ENCODE peak calls at places on chromosomes 3 and 15, in five cellular contexts. One of them, this sample, is unnamed.
A peak's percentile ranks its signal among the peaks of the same experiment; 100 is the strongest.

GRCh38 chr3:147574622-147575021 is 165.5 kb downstream of the ZIC1 start:
- DNase-seq in fibroblast of mammary gland: no peak
- DNase-seq in endodermal cell: no peak
- DNase-seq in dorsolateral prefrontal cortex: no peak
- DNase-seq in GM06990: no peak
- DNase-seq in this sample: no peak

GRCh38 chr15:83018477-83018876 is 7.0 kb upstream of the C15orf40 start:
- DNase-seq in endodermal cell: no peak
- DNase-seq in GM06990: no peak
- DNase-seq in fibroblast of mammary gland: no peak
- DNase-seq in dorsolateral prefrontal cortex: no peak
- DNase-seq in this sample: no peak

GRCh38 chr3:7082244-7082643 is 221.3 kb downstream of the GRM7 start:
- DNase-seq in endodermal cell: no peak
- DNase-seq in GM06990: no peak
- DNase-seq in dorsolateral prefrontal cortex: no peak
- DNase-seq in fibroblast of mammary gland: no peak
- DNase-seq in this sample: no peak

GRCh38 chr15:65821070-65821469 is 29.0 kb upstream of the DENND4A start:
- DNase-seq in fibroblast of mammary gland: no peak
- DNase-seq in endodermal cell: no peak
- DNase-seq in GM06990: no peak
- DNase-seq in dorsolateral prefrontal cortex: no peak
- DNase-seq in this sample: no peak

GRCh38 chr15:26702381-26702780 is 70.5 kb downstream of the GABRB3 start:
- DNase-seq in endodermal cell: no peak
- DNase-seq in GM06990: no peak
- DNase-seq in fibroblast of mammary gland: no peak
- DNase-seq in dorsolateral prefrontal cortex: no peak
- DNase-seq in this sample: no peak

GRCh38 chr3:170640737-170641171 is 54.9 kb upstream of the SLC7A14 start:
- DNase-seq in endodermal cell: no peak
- DNase-seq in fibroblast of mammary gland: no peak
- DNase-seq in dorsolateral prefrontal cortex: no peak
- DNase-seq in GM06990: no peak
- DNase-seq in this sample: no peak

GRCh38 chr15:87680200-87680599 is 576.3 kb downstream of the NTRK3 start:
- DNase-seq in fibroblast of mammary gland: no peak
- DNase-seq in GM06990: no peak
- DNase-seq in dorsolateral prefrontal cortex: no peak
- DNase-seq in endodermal cell: no peak
- DNase-seq in this sample: peak; percentile 28

GRCh38 chr3:122794779-122795673 is at the start of gene SLC49A4:
- DNase-seq in endodermal cell: peak; percentile 97
- DNase-seq in fibroblast of mammary gland: peak; percentile 59
- DNase-seq in dorsolateral prefrontal cortex: peak; percentile 65
- DNase-seq in GM06990: peak; percentile 89
- DNase-seq in this sample: peak; percentile 62

GRCh38 chr15:39455502-39455991 is 125.3 kb upstream of the THBS1 start:
- DNase-seq in endodermal cell: no peak
- DNase-seq in fibroblast of mammary gland: peak; percentile 94
- DNase-seq in GM06990: peak; percentile 4
- DNase-seq in dorsolateral prefrontal cortex: no peak
- DNase-seq in this sample: peak; percentile 85

GRCh38 chr3:24058940-24059705 is 114.0 kb downstream of the NR1D2 start:
- DNase-seq in endodermal cell: no peak
- DNase-seq in dorsolateral prefrontal cortex: no peak
- DNase-seq in GM06990: no peak
- DNase-seq in fibroblast of mammary gland: no peak
- DNase-seq in this sample: no peak

GRCh38 chr15:48422401-48422800 is 91.2 kb downstream of the DUT start:
- DNase-seq in GM06990: no peak
- DNase-seq in fibroblast of mammary gland: no peak
- DNase-seq in dorsolateral prefrontal cortex: no peak
- DNase-seq in endodermal cell: no peak
- DNase-seq in this sample: peak; percentile 64

GRCh38 chr3:151312972-151313371 is 3.6 kb downstream of the GPR87 start:
- DNase-seq in fibroblast of mammary gland: no peak
- DNase-seq in GM06990: no peak
- DNase-seq in endodermal cell: no peak
- DNase-seq in dorsolateral prefrontal cortex: no peak
- DNase-seq in this sample: no peak

GRCh38 chr15:72172796-72173195 is 24.8 kb downstream of the GRAMD2A start:
- DNase-seq in endodermal cell: no peak
- DNase-seq in fibroblast of mammary gland: no peak
- DNase-seq in dorsolateral prefrontal cortex: no peak
- DNase-seq in GM06990: no peak
- DNase-seq in this sample: no peak

GRCh38 chr3:161475905-161476304 is 20.7 kb upstream of the OTOL1 start:
- DNase-seq in fibroblast of mammary gland: peak; percentile 46
- DNase-seq in dorsolateral prefrontal cortex: no peak
- DNase-seq in GM06990: no peak
- DNase-seq in endodermal cell: no peak
- DNase-seq in this sample: no peak

GRCh38 chr3:11567516-11568467 is 75.9 kb downstream of the VGLL4 start:
- DNase-seq in endodermal cell: no peak
- DNase-seq in GM06990: no peak
- DNase-seq in fibroblast of mammary gland: peak; percentile 93
- DNase-seq in dorsolateral prefrontal cortex: no peak
- DNase-seq in this sample: peak; percentile 84

GRCh38 chr3:178198329-178198728 is 337.9 kb upstream of the KCNMB2 start:
- DNase-seq in endodermal cell: no peak
- DNase-seq in fibroblast of mammary gland: no peak
- DNase-seq in GM06990: no peak
- DNase-seq in dorsolateral prefrontal cortex: no peak
- DNase-seq in this sample: peak; percentile 29

DNA sequence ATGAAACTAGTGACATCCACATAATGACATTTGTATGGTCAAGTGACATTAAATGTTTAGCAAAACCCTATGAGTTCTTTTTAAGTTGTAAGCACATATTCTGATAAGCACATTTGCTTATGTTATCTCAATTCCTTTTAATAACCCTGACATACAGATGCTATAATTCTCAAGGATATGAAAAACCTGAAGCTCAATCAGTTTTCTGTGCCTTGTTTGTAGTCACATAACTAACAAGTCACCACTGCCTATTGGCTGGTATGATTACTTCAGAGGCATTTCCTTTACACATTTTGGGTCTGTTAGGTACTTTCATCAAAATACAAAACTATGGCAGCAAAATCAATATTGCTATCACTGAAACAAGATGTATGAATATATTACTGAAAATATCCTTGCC is 74.1 kb downstream of the FAIM start:
- DNase-seq in endodermal cell: no peak
- DNase-seq in GM06990: no peak
- DNase-seq in dorsolateral prefrontal cortex: no peak
- DNase-seq in fibroblast of mammary gland: no peak
- DNase-seq in this sample: no peak
- TF ChIP-seq CTCF in endodermal cell: no peak
- TF ChIP-seq CTCF in GM06990: no peak
- TF ChIP-seq CTCF in dorsolateral prefrontal cortex: no peak
- TF ChIP-seq CTCF in fibroblast of mammary gland: no peak
- TF ChIP-seq CTCF in this sample: no peak

GRCh38 chr3:132596816-132597433 is at the start of gene ACKR4:
- DNase-seq in GM06990: no peak
- DNase-seq in dorsolateral prefrontal cortex: no peak
- DNase-seq in endodermal cell: no peak
- DNase-seq in fibroblast of mammary gland: peak; percentile 17
- DNase-seq in this sample: peak; percentile 36
- H3K4me3 ChIP-seq in GM06990: no peak within 1 kb of the TSS
- H3K4me3 ChIP-seq in dorsolateral prefrontal cortex: no peak within 1 kb of the TSS
- H3K4me3 ChIP-seq in endodermal cell: no peak within 1 kb of the TSS
- H3K4me3 ChIP-seq in fibroblast of mammary gland: no peak within 1 kb of the TSS
- H3K4me3 ChIP-seq in this sample: peak within 1 kb of the TSS; percentile 59

GRCh38 chr3:52237659-52238172 is 1.2 kb downstream of the TWF2 start:
- DNase-seq in fibroblast of mammary gland: peak; percentile 91
- DNase-seq in endodermal cell: peak; percentile 81
- DNase-seq in dorsolateral prefrontal cortex: peak; percentile 71
- DNase-seq in GM06990: no peak
- DNase-seq in this sample: peak; percentile 90
- TF ChIP-seq CTCF in fibroblast of mammary gland: no peak
- TF ChIP-seq CTCF in endodermal cell: peak; percentile 34
- TF ChIP-seq CTCF in dorsolateral prefrontal cortex: no peak
- TF ChIP-seq CTCF in GM06990: no peak
- TF ChIP-seq CTCF in this sample: no peak

GRCh38 chr3:58059349-58060321 is 51.4 kb downstream of the FLNB start:
- DNase-seq in endodermal cell: no peak
- DNase-seq in GM06990: no peak
- DNase-seq in fibroblast of mammary gland: peak; percentile 87
- DNase-seq in dorsolateral prefrontal cortex: peak; percentile 5
- DNase-seq in this sample: peak; percentile 94
- H3K4me3 ChIP-seq in endodermal cell: no peak overlapping the region
- H3K4me3 ChIP-seq in GM06990: no peak overlapping the region
- H3K4me3 ChIP-seq in fibroblast of mammary gland: no peak overlapping the region
- H3K4me3 ChIP-seq in dorsolateral prefrontal cortex: no peak overlapping the region
- H3K4me3 ChIP-seq in this sample: peak overlapping the region; percentile 12

DNA sequence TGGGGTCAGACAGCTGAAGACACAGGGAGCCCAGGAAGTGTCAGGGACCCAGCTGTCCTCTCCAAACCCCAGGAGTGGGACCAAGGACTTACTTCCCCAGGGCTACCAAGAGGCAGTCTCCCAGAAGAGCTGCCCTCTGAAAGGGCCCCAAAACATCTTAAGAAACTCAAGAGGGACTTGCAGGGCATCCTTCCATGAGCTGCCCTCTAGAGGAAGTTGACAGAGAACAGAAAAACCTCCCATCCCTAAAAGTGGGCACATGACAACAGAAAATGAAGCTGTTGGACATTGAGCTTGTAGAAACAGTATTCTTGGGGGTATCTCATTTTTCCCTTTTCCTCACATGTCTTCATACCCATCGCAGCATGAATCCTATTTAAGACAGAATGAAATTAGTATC is 58.9 kb downstream of the MECOM start:
- DNase-seq in GM06990: no peak
- DNase-seq in endodermal cell: peak; percentile 52
- DNase-seq in dorsolateral prefrontal cortex: no peak
- DNase-seq in fibroblast of mammary gland: peak; percentile 5
- DNase-seq in this sample: peak; percentile 4
- TF ChIP-seq CTCF in GM06990: peak; percentile 34
- TF ChIP-seq CTCF in endodermal cell: peak; percentile 72
- TF ChIP-seq CTCF in dorsolateral prefrontal cortex: no peak
- TF ChIP-seq CTCF in fibroblast of mammary gland: peak; percentile 8
- TF ChIP-seq CTCF in this sample: peak; percentile 20

GRCh38 chr3:38168151-38168987 is 3.0 kb downstream of the OXSR1 start:
- DNase-seq in fibroblast of mammary gland: peak; percentile 70
- DNase-seq in GM06990: no peak
- DNase-seq in dorsolateral prefrontal cortex: no peak
- DNase-seq in endodermal cell: no peak
- DNase-seq in this sample: peak; percentile 56
- H3K4me3 ChIP-seq in fibroblast of mammary gland: peak overlapping the region; percentile 15
- H3K4me3 ChIP-seq in GM06990: no peak overlapping the region
- H3K4me3 ChIP-seq in dorsolateral prefrontal cortex: no peak overlapping the region
- H3K4me3 ChIP-seq in endodermal cell: no peak overlapping the region
- H3K4me3 ChIP-seq in this sample: no peak overlapping the region

GRCh38 chr15:31892513-31892912 is 137.8 kb upstream of the CHRNA7 start:
- DNase-seq in endodermal cell: no peak
- DNase-seq in dorsolateral prefrontal cortex: no peak
- DNase-seq in GM06990: no peak
- DNase-seq in fibroblast of mammary gland: no peak
- DNase-seq in this sample: no peak

DNA sequence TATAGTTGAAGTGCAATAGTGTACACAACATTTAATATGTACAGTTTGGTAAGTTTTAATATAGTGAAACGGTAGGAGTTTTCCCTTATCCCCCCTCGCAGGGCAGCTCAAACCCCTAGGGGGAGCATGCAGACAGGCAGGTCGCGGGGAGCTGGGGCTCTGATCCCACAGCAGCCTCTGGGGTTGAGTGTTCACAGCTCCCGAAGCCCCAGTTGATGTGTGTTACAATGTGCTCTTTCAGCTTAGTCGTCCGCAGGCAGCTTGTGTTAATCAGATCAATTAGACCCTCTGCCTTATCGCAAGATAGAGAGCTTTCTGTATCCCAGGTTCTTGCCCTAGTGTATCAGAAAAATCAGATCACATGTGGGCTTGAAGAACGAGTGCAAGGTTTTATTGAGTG is 143.1 kb upstream of the CHRNA7 start:
- DNase-seq in dorsolateral prefrontal cortex: no peak
- DNase-seq in fibroblast of mammary gland: no peak
- DNase-seq in GM06990: no peak
- DNase-seq in endodermal cell: peak; percentile 79
- DNase-seq in this sample: no peak
- TF ChIP-seq CTCF in dorsolateral prefrontal cortex: peak; percentile 36
- TF ChIP-seq CTCF in fibroblast of mammary gland: no peak
- TF ChIP-seq CTCF in GM06990: peak; percentile 9
- TF ChIP-seq CTCF in endodermal cell: peak; percentile 75
- TF ChIP-seq CTCF in this sample: no peak

DNA sequence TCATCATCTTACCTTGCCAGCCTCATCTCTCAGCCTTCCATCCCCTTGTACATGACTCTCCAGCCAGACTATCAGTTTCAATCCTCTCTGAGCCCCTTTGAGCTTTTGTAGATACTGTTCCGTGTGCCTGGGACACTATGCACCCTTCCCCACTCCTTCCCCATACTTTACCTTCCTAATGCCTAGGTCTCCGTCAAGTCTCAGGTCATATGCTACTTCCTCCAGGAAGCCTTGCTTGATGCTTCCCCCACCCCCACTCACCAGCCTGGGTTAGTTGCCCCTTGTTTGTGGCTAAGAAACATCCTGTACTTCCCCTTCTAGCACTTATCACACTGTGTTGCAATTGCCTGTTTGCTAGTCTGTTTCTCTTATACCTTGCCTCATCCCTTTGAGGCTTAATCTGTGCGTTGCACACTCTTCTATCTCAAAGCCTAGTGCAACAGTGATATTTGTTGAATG is 6.7 kb upstream of the USP3 start:
- DNase-seq in dorsolateral prefrontal cortex: no peak
- DNase-seq in GM06990: peak; percentile 73
- DNase-seq in fibroblast of mammary gland: no peak
- DNase-seq in endodermal cell: no peak
- DNase-seq in this sample: no peak
- H3K4me3 ChIP-seq in dorsolateral prefrontal cortex: no peak overlapping the region
- H3K4me3 ChIP-seq in GM06990: no peak overlapping the region
- H3K4me3 ChIP-seq in fibroblast of mammary gland: no peak overlapping the region
- H3K4me3 ChIP-seq in endodermal cell: no peak overlapping the region
- H3K4me3 ChIP-seq in this sample: no peak overlapping the region

GRCh38 chr3:26484140-26484539 is 138.4 kb upstream of the LRRC3B start:
- DNase-seq in GM06990: no peak
- DNase-seq in fibroblast of mammary gland: no peak
- DNase-seq in endodermal cell: peak; percentile 79
- DNase-seq in dorsolateral prefrontal cortex: no peak
- DNase-seq in this sample: no peak
- TF ChIP-seq CTCF in GM06990: no peak
- TF ChIP-seq CTCF in fibroblast of mammary gland: no peak
- TF ChIP-seq CTCF in endodermal cell: peak; percentile 76
- TF ChIP-seq CTCF in dorsolateral prefrontal cortex: no peak
- TF ChIP-seq CTCF in this sample: no peak